ENCODE peak calls at places on chromosomes 2 and 18, in four cellular contexts. K is upper lobe of right lung; U is posterior vena cava; Q is activated CD4-positive, CD25-positive, alpha-beta regulatory T cell treated with anti-CD3 and anti-CD28 coated beads, Interleukin-2, amount 50 U/mL, for 72 hours. Y is an unnamed sample.

GRCh38 chr2:46979611-46980010 is 64.0 kb upstream of the MCFD2 start:
- DNase-seq in K (no peak), U (no peak), Q (no peak), Y (no peak)

GRCh38 chr2:101302016-101302415 is 6.5 kb downstream of the RNF149 start:
- DNase-seq in K (no peak), U (no peak), Q (no peak), Y (no peak)

GRCh38 chr2:25491966-25492532 is 150.3 kb upstream of the DNMT3A start:
- DNase-seq in K (no peak), U (no peak), Q (no peak), Y (no peak)

GRCh38 chr18:22300665-22301636 is 116.8 kb downstream of the CTAGE1 start:
- DNase-seq in K (no peak), U (no peak), Q (no peak), Y (no peak)

GRCh38 chr2:181051861-181052522 is 71.6 kb downstream of the UBE2E3 start:
- DNase-seq in K (no peak), U (no peak), Q (no peak), Y (no peak)

GRCh38 chr2:168687314-168687713 is 115.1 kb upstream of the NOSTRIN start:
- DNase-seq in K (no peak), U (no peak), Q (no peak), Y (no peak)

GRCh38 chr18:7447629-7448028 is 119.5 kb upstream of the PTPRM start:
- DNase-seq in K (no peak), U (no peak), Q (no peak), Y (no peak)

GRCh38 chr2:46298522-46299351 is 1.5 kb downstream of the EPAS1 start:
- DNase-seq in K (peak), U (peak), Q (peak), Y (peak)

GRCh38 chr2:42045956-42046748 is 1.7 kb upstream of the PKDCC start:
- DNase-seq in K (no peak), U (no peak), Q (no peak), Y (no peak)

GRCh38 chr18:3401669-3402620 is 48.0 kb upstream of the TGIF1 start:
- DNase-seq in K (no peak), U (no peak), Q (no peak), Y (no peak)

GRCh38 chr2:242065456-242065855 is 195.9 kb downstream of the RTP5 start:
- DNase-seq in K (no peak), U (no peak), Q (no peak), Y (no peak)

GRCh38 chr18:47779381-47779780 is 151.1 kb downstream of the SMAD2 start:
- DNase-seq in K (no peak), U (no peak), Q (no peak), Y (no peak)

GRCh38 chr2:6946722-6947121 is 29.5 kb downstream of the RNF144A start:
- DNase-seq in K (no peak), U (no peak), Q (no peak), Y (no peak)

GRCh38 chr2:230650585-230651137 is 62.0 kb upstream of the CAB39 start:
- DNase-seq in K (peak), U (peak), Q (no peak), Y (no peak)

GRCh38 chr18:11047156-11047555 is 102.2 kb downstream of the PIEZO2 start:
- DNase-seq in K (no peak), U (no peak), Q (no peak), Y (no peak)

GRCh38 chr2:198287706-198288105 is 483.3 kb downstream of the PLCL1 start:
- DNase-seq in K (no peak), U (no peak), Q (no peak), Y (no peak)

GRCh38 chr18:22348521-22349316 is 69.0 kb downstream of the CTAGE1 start:
- DNase-seq in K (peak), U (peak), Q (no peak), Y (no peak)

GRCh38 chr2:165825041-165825440 is 31.0 kb upstream of the GALNT3 start:
- DNase-seq in K (no peak), U (no peak), Q (no peak), Y (peak)

GRCh38 chr2:241812730-241813079 is 3.7 kb downstream of the NEU4 start:
- DNase-seq in K (no peak), U (peak), Q (peak), Y (peak)

GRCh38 chr2:27652341-27652740 is 11.1 kb downstream of the SUPT7L start:
- DNase-seq in K (no peak), U (no peak), Q (no peak), Y (no peak)

GRCh38 chr2:191927319-191927867 is 80.5 kb upstream of the CAVIN2 start:
- DNase-seq in K (no peak), U (no peak), Q (no peak), Y (peak)

GRCh38 chr2:45031028-45031427 is 21.8 kb upstream of the SIX2 start:
- DNase-seq in K (no peak), U (no peak), Q (no peak), Y (no peak)